ENCODE peak calls at places on chromosome 14, in nine cellular contexts. One of them, this sample, is unnamed.
A peak's percentile ranks its signal among the peaks of the same experiment; 100 is the strongest.

GRCh38 chr14:44736326-44736725 is 225.4 kb downstream of the KLHL28 start:
- DNase-seq in Peyer's patch: no peak
- DNase-seq in thoracic aorta: no peak
- DNase-seq in hepatocyte: no peak
- DNase-seq in CD8-positive, alpha-beta memory T cell: no peak
- DNase-seq in uterus: no peak
- DNase-seq in psoas muscle: no peak
- DNase-seq in adrenal gland: no peak
- DNase-seq in heart left ventricle: no peak
- DNase-seq in this sample: no peak

GRCh38 chr14:104326848-104327247 is 188.5 kb downstream of the KIF26A start:
- DNase-seq in Peyer's patch: no peak
- DNase-seq in thoracic aorta: no peak
- DNase-seq in hepatocyte: no peak
- DNase-seq in CD8-positive, alpha-beta memory T cell: no peak
- DNase-seq in uterus: no peak
- DNase-seq in psoas muscle: no peak
- DNase-seq in adrenal gland: no peak
- DNase-seq in heart left ventricle: no peak
- DNase-seq in this sample: peak; percentile 12

GRCh38 chr14:29264865-29265264 is 498.3 kb downstream of the FOXG1 start:
- DNase-seq in Peyer's patch: no peak
- DNase-seq in thoracic aorta: no peak
- DNase-seq in hepatocyte: no peak
- DNase-seq in CD8-positive, alpha-beta memory T cell: no peak
- DNase-seq in uterus: no peak
- DNase-seq in psoas muscle: no peak
- DNase-seq in adrenal gland: no peak
- DNase-seq in heart left ventricle: no peak
- DNase-seq in this sample: no peak

GRCh38 chr14:40987481-40987880 is 619.2 kb upstream of the LRFN5 start:
- DNase-seq in Peyer's patch: no peak
- DNase-seq in thoracic aorta: no peak
- DNase-seq in hepatocyte: no peak
- DNase-seq in CD8-positive, alpha-beta memory T cell: no peak
- DNase-seq in uterus: no peak
- DNase-seq in psoas muscle: no peak
- DNase-seq in adrenal gland: no peak
- DNase-seq in heart left ventricle: no peak
- DNase-seq in this sample: no peak

GRCh38 chr14:91185721-91186120 is 58.8 kb downstream of the GPR68 start:
- DNase-seq in Peyer's patch: no peak
- DNase-seq in thoracic aorta: no peak
- DNase-seq in hepatocyte: no peak
- DNase-seq in CD8-positive, alpha-beta memory T cell: no peak
- DNase-seq in uterus: no peak
- DNase-seq in psoas muscle: no peak
- DNase-seq in adrenal gland: no peak
- DNase-seq in heart left ventricle: no peak
- DNase-seq in this sample: no peak

GRCh38 chr14:104536942-104537612 is 42.5 kb upstream of the C14orf180 start:
- DNase-seq in Peyer's patch: no peak
- DNase-seq in thoracic aorta: no peak
- DNase-seq in hepatocyte: peak; percentile 82
- DNase-seq in CD8-positive, alpha-beta memory T cell: no peak
- DNase-seq in uterus: no peak
- DNase-seq in psoas muscle: no peak
- DNase-seq in adrenal gland: no peak
- DNase-seq in heart left ventricle: peak; percentile 15
- DNase-seq in this sample: peak; percentile 46

GRCh38 chr14:57319636-57320035 is 50.9 kb downstream of the AP5M1 start:
- DNase-seq in Peyer's patch: no peak
- DNase-seq in thoracic aorta: no peak
- DNase-seq in hepatocyte: peak; percentile 8
- DNase-seq in CD8-positive, alpha-beta memory T cell: no peak
- DNase-seq in uterus: no peak
- DNase-seq in psoas muscle: no peak
- DNase-seq in adrenal gland: no peak
- DNase-seq in heart left ventricle: no peak
- DNase-seq in this sample: no peak

GRCh38 chr14:99564256-99564902 is 39.6 kb downstream of the CCDC85C start:
- DNase-seq in Peyer's patch: peak; percentile 18
- DNase-seq in thoracic aorta: no peak
- DNase-seq in hepatocyte: peak; percentile 87
- DNase-seq in CD8-positive, alpha-beta memory T cell: no peak
- DNase-seq in uterus: peak; percentile 89
- DNase-seq in psoas muscle: no peak
- DNase-seq in adrenal gland: peak; percentile 70
- DNase-seq in heart left ventricle: peak; percentile 79
- DNase-seq in this sample: no peak

GRCh38 chr14:65496178-65496993 is 83.9 kb downstream of the FUT8 start:
- DNase-seq in Peyer's patch: no peak
- DNase-seq in thoracic aorta: no peak
- DNase-seq in hepatocyte: no peak
- DNase-seq in CD8-positive, alpha-beta memory T cell: no peak
- DNase-seq in uterus: no peak
- DNase-seq in psoas muscle: no peak
- DNase-seq in adrenal gland: no peak
- DNase-seq in heart left ventricle: no peak
- DNase-seq in this sample: no peak

GRCh38 chr14:55715889-55716288 is 135.9 kb downstream of the KTN1 start:
- DNase-seq in Peyer's patch: no peak
- DNase-seq in thoracic aorta: no peak
- DNase-seq in hepatocyte: peak; percentile 13
- DNase-seq in CD8-positive, alpha-beta memory T cell: no peak
- DNase-seq in uterus: peak; percentile 37
- DNase-seq in psoas muscle: peak; percentile 55
- DNase-seq in adrenal gland: no peak
- DNase-seq in heart left ventricle: peak; percentile 24
- DNase-seq in this sample: peak; percentile 24

GRCh38 chr14:101186544-101186943 is 283.0 kb upstream of the RTL1 start:
- DNase-seq in Peyer's patch: no peak
- DNase-seq in thoracic aorta: no peak
- DNase-seq in hepatocyte: no peak
- DNase-seq in CD8-positive, alpha-beta memory T cell: no peak
- DNase-seq in uterus: no peak
- DNase-seq in psoas muscle: no peak
- DNase-seq in adrenal gland: no peak
- DNase-seq in heart left ventricle: no peak
- DNase-seq in this sample: no peak

GRCh38 chr14:101187816-101188570 is 284.5 kb upstream of the RTL1 start:
- DNase-seq in Peyer's patch: no peak
- DNase-seq in thoracic aorta: no peak
- DNase-seq in hepatocyte: no peak
- DNase-seq in CD8-positive, alpha-beta memory T cell: no peak
- DNase-seq in uterus: peak; percentile 13
- DNase-seq in psoas muscle: no peak
- DNase-seq in adrenal gland: no peak
- DNase-seq in heart left ventricle: no peak
- DNase-seq in this sample: no peak

GRCh38 chr14:101189962-101190560 is 286.5 kb upstream of the RTL1 start:
- DNase-seq in Peyer's patch: no peak
- DNase-seq in thoracic aorta: no peak
- DNase-seq in hepatocyte: no peak
- DNase-seq in CD8-positive, alpha-beta memory T cell: no peak
- DNase-seq in uterus: no peak
- DNase-seq in psoas muscle: no peak
- DNase-seq in adrenal gland: no peak
- DNase-seq in heart left ventricle: no peak
- DNase-seq in this sample: no peak

GRCh38 chr14:101187017-101187815 is 283.7 kb upstream of the RTL1 start:
- DNase-seq in Peyer's patch: no peak
- DNase-seq in thoracic aorta: no peak
- DNase-seq in hepatocyte: no peak
- DNase-seq in CD8-positive, alpha-beta memory T cell: no peak
- DNase-seq in uterus: peak; percentile 6
- DNase-seq in psoas muscle: no peak
- DNase-seq in adrenal gland: no peak
- DNase-seq in heart left ventricle: no peak
- DNase-seq in this sample: no peak

DNA sequence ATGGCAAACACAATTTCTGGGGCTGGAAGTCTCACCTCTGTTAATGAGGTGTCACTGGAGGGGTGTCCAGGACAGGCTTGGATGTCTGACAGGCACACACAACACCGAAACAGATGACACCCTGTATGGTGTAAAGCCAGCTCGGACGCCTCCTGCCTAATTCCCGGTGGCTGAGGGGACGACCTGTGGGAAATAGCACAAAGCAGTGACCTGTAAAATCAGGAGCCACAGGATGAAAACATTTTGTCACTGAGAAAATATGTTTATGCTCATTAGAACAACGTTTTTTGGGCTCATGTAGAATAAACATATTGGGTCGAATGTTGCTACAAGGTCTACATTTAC is 285.0 kb upstream of the RTL1 start:
- DNase-seq in Peyer's patch: no peak
- DNase-seq in thoracic aorta: no peak
- DNase-seq in hepatocyte: no peak
- DNase-seq in CD8-positive, alpha-beta memory T cell: no peak
- DNase-seq in uterus: no peak
- DNase-seq in psoas muscle: no peak
- DNase-seq in adrenal gland: no peak
- DNase-seq in heart left ventricle: no peak
- DNase-seq in this sample: no peak
- H3K4me1 ChIP-seq in Peyer's patch: no peaks in the 10 kb centered on the region
- H3K4me1 ChIP-seq in thoracic aorta: no peaks in the 10 kb centered on the region
- H3K4me1 ChIP-seq in hepatocyte: peaks cover 5% of the 10 kb centered on the region
- H3K4me1 ChIP-seq in CD8-positive, alpha-beta memory T cell: no peaks in the 10 kb centered on the region
- H3K4me1 ChIP-seq in uterus: no peaks in the 10 kb centered on the region
- H3K4me1 ChIP-seq in psoas muscle: no peaks in the 10 kb centered on the region
- H3K4me1 ChIP-seq in adrenal gland: no peaks in the 10 kb centered on the region
- H3K4me1 ChIP-seq in heart left ventricle: no peaks in the 10 kb centered on the region
- H3K4me1 ChIP-seq in this sample: peaks cover 10% of the 10 kb centered on the region

DNA sequence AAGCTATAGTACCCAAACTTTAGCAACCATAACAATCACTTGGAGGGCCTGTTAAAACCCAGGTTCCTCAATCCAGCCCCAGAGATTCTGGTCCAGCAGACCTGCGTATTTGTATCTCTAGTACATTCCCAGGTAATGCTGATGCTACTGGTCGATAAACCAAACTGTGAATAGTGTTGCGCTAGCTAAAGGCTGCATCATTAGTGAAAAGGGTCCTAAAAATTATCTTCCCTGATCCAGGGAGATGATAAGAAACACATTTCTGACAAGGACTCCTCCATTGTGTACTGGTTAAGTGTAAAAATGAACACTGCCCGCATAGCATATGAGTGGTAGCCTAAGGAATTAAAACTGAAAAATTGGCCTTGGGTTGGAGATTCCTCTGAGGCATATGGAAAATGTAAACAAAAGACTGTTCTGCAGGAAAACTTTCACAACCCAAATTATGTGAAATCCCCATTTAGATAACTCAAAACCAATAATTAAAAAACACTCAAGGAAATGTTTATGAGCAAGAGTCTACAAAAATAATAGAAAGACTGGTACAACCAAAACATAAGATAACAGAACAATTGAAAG is 322.7 kb downstream of the CEP128 start:
- DNase-seq in Peyer's patch: no peak
- DNase-seq in thoracic aorta: no peak
- DNase-seq in hepatocyte: no peak
- DNase-seq in CD8-positive, alpha-beta memory T cell: no peak
- DNase-seq in uterus: no peak
- DNase-seq in psoas muscle: no peak
- DNase-seq in adrenal gland: no peak
- DNase-seq in heart left ventricle: no peak
- DNase-seq in this sample: no peak
- H3K27ac ChIP-seq in Peyer's patch: no peak overlapping the region
- H3K27ac ChIP-seq in thoracic aorta: no peak overlapping the region
- H3K27ac ChIP-seq in hepatocyte: no peak overlapping the region
- H3K27ac ChIP-seq in CD8-positive, alpha-beta memory T cell: no peak overlapping the region
- H3K27ac ChIP-seq in uterus: no peak overlapping the region
- H3K27ac ChIP-seq in psoas muscle: no peak overlapping the region
- H3K27ac ChIP-seq in adrenal gland: no peak overlapping the region
- H3K27ac ChIP-seq in heart left ventricle: no peak overlapping the region
- H3K27ac ChIP-seq in this sample: no peak overlapping the region

GRCh38 chr14:82091097-82091496 is 557.4 kb upstream of the SEL1L start:
- DNase-seq in Peyer's patch: no peak
- DNase-seq in thoracic aorta: no peak
- DNase-seq in hepatocyte: no peak
- DNase-seq in CD8-positive, alpha-beta memory T cell: no peak
- DNase-seq in uterus: no peak
- DNase-seq in psoas muscle: no peak
- DNase-seq in adrenal gland: no peak
- DNase-seq in heart left ventricle: no peak
- DNase-seq in this sample: no peak
- H3K4me1 ChIP-seq in Peyer's patch: no peaks in the 10 kb centered on the region
- H3K4me1 ChIP-seq in thoracic aorta: no peaks in the 10 kb centered on the region
- H3K4me1 ChIP-seq in hepatocyte: no peaks in the 10 kb centered on the region
- H3K4me1 ChIP-seq in CD8-positive, alpha-beta memory T cell: no peaks in the 10 kb centered on the region
- H3K4me1 ChIP-seq in uterus: no peaks in the 10 kb centered on the region
- H3K4me1 ChIP-seq in psoas muscle: no peaks in the 10 kb centered on the region
- H3K4me1 ChIP-seq in adrenal gland: no peaks in the 10 kb centered on the region
- H3K4me1 ChIP-seq in heart left ventricle: no peaks in the 10 kb centered on the region
- H3K4me1 ChIP-seq in this sample: no peaks in the 10 kb centered on the region

DNA sequence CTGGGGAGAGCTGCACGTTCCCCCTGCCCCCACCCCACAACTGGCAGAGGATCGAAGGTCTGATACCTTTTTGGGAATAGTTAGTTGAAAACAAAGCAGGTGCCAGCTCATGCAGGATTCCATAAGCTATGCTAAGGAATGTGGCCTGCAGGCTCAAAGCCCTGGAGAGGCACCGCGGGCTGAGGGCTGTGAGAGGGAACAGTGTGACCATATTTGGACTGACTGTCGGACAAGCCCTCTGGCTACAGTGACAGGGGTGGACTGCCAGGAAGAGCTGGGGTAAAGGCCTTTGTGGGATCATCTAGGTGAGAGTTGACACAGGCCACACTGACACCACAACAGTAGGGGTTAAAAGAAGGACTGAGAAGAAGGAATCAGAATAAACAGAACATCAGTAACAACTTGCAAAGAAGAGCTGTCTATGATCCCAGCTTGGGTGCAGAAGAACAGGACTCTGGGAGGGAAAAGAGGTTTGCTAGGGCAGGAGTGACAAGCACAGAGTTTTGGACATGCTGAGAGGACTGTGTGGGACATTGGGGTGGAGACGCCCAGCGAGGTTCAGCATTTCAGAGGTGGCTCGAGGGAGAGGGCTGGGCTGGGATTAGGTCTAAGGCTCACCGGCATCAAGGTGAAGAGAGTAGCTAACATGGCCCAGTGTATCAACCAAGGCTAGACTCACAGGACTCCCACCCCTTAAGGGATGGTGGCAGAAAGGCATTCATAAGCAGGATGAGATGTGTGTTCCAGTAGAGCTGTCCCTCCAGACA is 54.5 kb downstream of the ACTN1 start:
- DNase-seq in Peyer's patch: no peak
- DNase-seq in thoracic aorta: peak; percentile 32
- DNase-seq in hepatocyte: no peak
- DNase-seq in CD8-positive, alpha-beta memory T cell: no peak
- DNase-seq in uterus: no peak
- DNase-seq in psoas muscle: no peak
- DNase-seq in adrenal gland: no peak
- DNase-seq in heart left ventricle: peak; percentile 51
- DNase-seq in this sample: no peak
- H3K27ac ChIP-seq in Peyer's patch: peak overlapping the region; percentile 75
- H3K27ac ChIP-seq in thoracic aorta: peak overlapping the region; percentile 92
- H3K27ac ChIP-seq in hepatocyte: peak overlapping the region; percentile 8
- H3K27ac ChIP-seq in CD8-positive, alpha-beta memory T cell: no peak overlapping the region
- H3K27ac ChIP-seq in uterus: peak overlapping the region; percentile 42
- H3K27ac ChIP-seq in psoas muscle: no peak overlapping the region
- H3K27ac ChIP-seq in adrenal gland: no peak overlapping the region
- H3K27ac ChIP-seq in heart left ventricle: peak overlapping the region; percentile 40
- H3K27ac ChIP-seq in this sample: no peak overlapping the region

GRCh38 chr14:93959239-93960107 is 16.9 kb downstream of the ASB2 start:
- DNase-seq in Peyer's patch: peak; percentile 91
- DNase-seq in thoracic aorta: peak; percentile 53
- DNase-seq in hepatocyte: peak; percentile 94
- DNase-seq in CD8-positive, alpha-beta memory T cell: peak; percentile 90
- DNase-seq in uterus: peak; percentile 42
- DNase-seq in psoas muscle: peak; percentile 93
- DNase-seq in adrenal gland: peak; percentile 70
- DNase-seq in heart left ventricle: peak; percentile 56
- DNase-seq in this sample: peak; percentile 86
- H3K4me1 ChIP-seq in Peyer's patch: peaks cover 62% of the 10 kb centered on the region
- H3K4me1 ChIP-seq in thoracic aorta: peaks cover 71% of the 10 kb centered on the region
- H3K4me1 ChIP-seq in hepatocyte: peaks cover 19% of the 10 kb centered on the region
- H3K4me1 ChIP-seq in CD8-positive, alpha-beta memory T cell: peaks cover 97% of the 10 kb centered on the region
- H3K4me1 ChIP-seq in uterus: no peaks in the 10 kb centered on the region
- H3K4me1 ChIP-seq in psoas muscle: peaks cover 89% of the 10 kb centered on the region
- H3K4me1 ChIP-seq in adrenal gland: peaks cover 9% of the 10 kb centered on the region
- H3K4me1 ChIP-seq in heart left ventricle: peaks cover 15% of the 10 kb centered on the region
- H3K4me1 ChIP-seq in this sample: no peaks in the 10 kb centered on the region